ENCODE peak calls at places on chromosomes 1 and 21, in seven cellular contexts. U is suprapubic skin, K is gastrocnemius medialis, Z is A549, O is K562, E is heart left ventricle, V is IMR-90. R is an unnamed sample.

GRCh38 chr1:44776749-44777068 is 1.4 kb downstream of the RPS8 start:
- DNase-seq in U (no peak), K (no peak), Z (no peak), O (no peak), E (no peak), V (no peak), R (no peak)

GRCh38 chr1:170959385-170959784 is 24.1 kb downstream of the MROH9 start:
- DNase-seq in U (no peak), K (no peak), Z (no peak), O (no peak), E (no peak), V (peak; percentile 68), R (no peak)

GRCh38 chr1:202107321-202107761 is 15.4 kb upstream of the GPR37L1 start:
- DNase-seq in U (no peak), K (peak; percentile 16), Z (peak; percentile 55), O (no peak), E (peak; percentile 89), V (no peak), R (peak; percentile 82)

GRCh38 chr1:51897699-51898031 is 19.1 kb upstream of the NRDC start:
- DNase-seq in U (no peak), K (no peak), Z (peak; percentile 52), O (no peak), E (no peak), V (peak; percentile 97), R (no peak)

GRCh38 chr21:14850394-14850793 is 214.4 kb downstream of the NRIP1 start:
- DNase-seq in U (no peak), K (no peak), Z (no peak), O (no peak), E (no peak), V (peak; percentile 71), R (no peak)

GRCh38 chr1:45172015-45172414 is 34.4 kb downstream of the ZSWIM5 start:
- DNase-seq in U (no peak), K (no peak), Z (peak; percentile 51), O (peak; percentile 20), E (no peak), V (no peak), R (no peak)

GRCh38 chr1:42429623-42430022 is 26.2 kb downstream of the ZMYND12 start:
- DNase-seq in U (no peak), K (no peak), Z (no peak), O (no peak), E (no peak), V (no peak), R (no peak)

GRCh38 chr1:227841141-227841540 is 25.7 kb downstream of the PRSS38 start:
- DNase-seq in U (no peak), K (no peak), Z (no peak), O (no peak), E (no peak), V (no peak), R (no peak)

GRCh38 chr1:67612690-67613322 is 72.2 kb upstream of the GADD45A start:
- DNase-seq in U (no peak), K (no peak), Z (no peak), O (no peak), E (no peak), V (no peak), R (no peak)

GRCh38 chr1:79373481-79374132 is 367.1 kb upstream of the ADGRL4 start:
- DNase-seq in U (no peak), K (no peak), Z (no peak), O (no peak), E (no peak), V (no peak), R (no peak)

GRCh38 chr21:26818911-26819310 is 26.3 kb downstream of the ADAMTS1 start:
- DNase-seq in U (no peak), K (no peak), Z (no peak), O (no peak), E (no peak), V (no peak), R (no peak)

GRCh38 chr1:97050501-97050900 is 328.9 kb downstream of the PTBP2 start:
- DNase-seq in U (no peak), K (no peak), Z (peak; percentile 19), O (no peak), E (no peak), V (peak; percentile 59), R (no peak)

GRCh38 chr1:69263982-69264381 is 303.7 kb upstream of the LRRC7 start:
- DNase-seq in U (no peak), K (no peak), Z (no peak), O (no peak), E (no peak), V (no peak), R (no peak)

GRCh38 chr1:245060684-245061374 is 94.0 kb upstream of the KIF26B start:
- DNase-seq in U (no peak), K (no peak), Z (peak; percentile 46), O (no peak), E (no peak), V (peak; percentile 38), R (no peak)

DNA sequence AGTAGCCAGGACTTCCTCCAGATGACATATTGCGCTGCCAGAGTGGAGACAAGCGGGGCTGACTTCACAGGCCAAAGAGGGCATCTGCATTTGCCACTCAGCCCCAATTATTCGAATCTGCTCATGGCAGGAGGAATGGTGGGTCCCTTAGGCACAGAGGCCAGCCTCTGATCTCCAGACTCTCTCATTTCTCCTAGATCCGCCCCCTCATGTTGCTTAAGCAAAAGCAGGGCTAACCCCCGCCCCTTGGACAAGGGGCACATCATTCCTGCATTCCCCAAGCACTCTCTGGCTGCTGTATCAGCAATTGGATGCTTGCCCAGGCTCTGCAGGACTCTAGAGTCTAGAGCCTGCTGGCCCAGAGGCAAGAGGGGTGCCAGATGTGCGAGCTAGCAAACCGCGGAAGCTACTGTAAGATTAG is 262.4 kb downstream of the ST6GALNAC3 start:
- DNase-seq in U (no peak), K (peak; percentile 11), Z (no peak), O (no peak), E (peak; percentile 76), V (peak; percentile 84), R (no peak)
- H3K4me3 ChIP-seq in U (no peak overlapping the region), K (no peak overlapping the region), Z (no peak overlapping the region), O (no peak overlapping the region), E (no peak overlapping the region), V (no peak overlapping the region), R (no peak overlapping the region)

GRCh38 chr1:119275145-119275929 is 93.2 kb upstream of the HAO2 start:
- DNase-seq in U (no peak), K (peak; percentile 19), Z (peak; percentile 55), O (peak; percentile 68), E (no peak), V (peak; percentile 67), R (no peak)

GRCh38 chr1:119285482-119285881 is 83.1 kb upstream of the HAO2 start:
- DNase-seq in U (no peak), K (no peak), Z (peak; percentile 8), O (no peak), E (no peak), V (peak; percentile 79), R (no peak)

GRCh38 chr1:119276558-119276957 is 92.0 kb upstream of the HAO2 start:
- DNase-seq in U (no peak), K (no peak), Z (peak; percentile 2), O (peak; percentile 5), E (no peak), V (no peak), R (no peak)

GRCh38 chr1:119275930-119276215 is 92.7 kb upstream of the HAO2 start:
- DNase-seq in U (no peak), K (no peak), Z (no peak), O (no peak), E (no peak), V (no peak), R (no peak)

DNA sequence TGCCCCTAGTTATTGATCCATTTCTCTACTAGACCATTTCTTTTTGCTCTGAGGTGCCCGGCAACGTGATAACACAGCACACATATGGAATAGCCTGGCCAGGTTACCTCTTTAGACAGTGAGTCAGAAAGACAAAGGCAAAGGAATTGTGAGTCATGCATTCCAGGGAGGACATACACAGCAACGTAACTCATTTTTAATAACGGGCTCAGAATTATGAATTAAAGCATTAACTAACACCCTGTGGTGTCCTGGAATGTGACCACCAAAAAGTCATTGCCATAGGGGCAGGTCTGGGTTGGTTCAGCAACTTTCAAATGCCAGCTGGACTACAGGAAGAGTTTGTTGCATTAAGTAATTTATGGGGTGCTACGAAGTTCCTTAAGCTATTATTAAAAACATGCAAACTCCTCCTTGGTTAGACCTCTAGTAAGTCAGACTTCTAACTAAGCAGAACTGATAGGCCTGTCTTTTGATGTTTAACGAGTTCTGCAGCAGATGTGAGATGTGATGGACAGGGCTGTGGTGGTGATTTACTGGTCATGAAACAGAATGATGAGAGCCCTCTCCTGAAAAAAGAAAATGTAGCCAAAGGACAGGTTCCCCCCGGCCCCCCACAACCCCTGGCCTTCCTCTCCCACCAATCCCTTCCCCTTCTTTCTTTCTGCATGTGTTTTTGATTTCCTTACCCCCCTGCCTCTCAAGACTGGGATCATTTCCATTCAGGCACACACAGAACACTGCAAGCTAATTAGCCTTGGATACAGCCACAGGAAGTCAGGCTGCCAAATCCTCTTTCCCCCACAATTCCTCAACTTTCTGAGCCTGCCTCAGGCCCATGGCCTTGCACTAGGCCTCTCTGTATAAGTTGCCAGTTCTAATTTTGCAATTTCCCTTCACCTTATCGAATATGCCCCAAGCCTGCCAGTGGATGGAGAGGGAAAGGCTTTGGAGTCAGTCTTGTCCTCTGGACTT is 88.9 kb upstream of the HAO2 start:
- DNase-seq in U (no peak), K (no peak), Z (peak; percentile 60), O (no peak), E (no peak), V (peak; percentile 76), R (no peak)
- H3K27ac ChIP-seq in U (peak overlapping the region; percentile 33), K (no peak overlapping the region), Z (peak overlapping the region; percentile 63), O (no peak overlapping the region), E (no peak overlapping the region), V (no peak overlapping the region), R (peak overlapping the region; percentile 15)

GRCh38 chr1:181353526-181353925 is 129.8 kb upstream of the CACNA1E start:
- DNase-seq in U (no peak), K (no peak), Z (no peak), O (no peak), E (no peak), V (no peak), R (no peak)
- TF ChIP-seq POLR2A in U (no peak), K (no peak), Z (no peak), O (no peak), E (no peak), V (no peak), R (no peak)

GRCh38 chr1:206784471-206784903 is 12.2 kb upstream of the IL10 start:
- DNase-seq in U (no peak), K (no peak), Z (no peak), O (no peak), E (no peak), V (no peak), R (no peak)
- H3K4me3 ChIP-seq in U (no peak overlapping the region), K (no peak overlapping the region), Z (no peak overlapping the region), O (no peak overlapping the region), E (no peak overlapping the region), V (no peak overlapping the region), R (no peak overlapping the region)

R was measured in breast epithelium.